ENCODE peak calls at places on chromosomes 16 and 17, in four cellular contexts. L is AG04450; K is stomach; Y is naive thymus-derived CD4-positive, alpha-beta T cell. P is an unnamed sample. For H3K9me3, the result is how much of the 10 kb centered on the place peaks cover.

GRCh38 chr16:89162314-89162713 is 9.2 kb upstream of the CDH15 start:
- DNase-seq in L (no peak), Y (no peak), K (no peak), P (no peak)

GRCh38 chr16:74304835-74305176 is 8.2 kb downstream of the PSMD7 start:
- DNase-seq in L (no peak), K (no peak), Y (no peak), P (no peak)

GRCh38 chr16:83338138-83338537 is 469.6 kb upstream of the HSBP1 start:
- DNase-seq in Y (no peak), L (no peak), K (no peak), P (no peak)

GRCh38 chr16:87795336-87795735 is 29.6 kb upstream of the KLHDC4 start:
- DNase-seq in K (no peak), Y (no peak), L (no peak), P (no peak)

GRCh38 chr17:4136373-4136772 is 6.5 kb downstream of the ZZEF1 start:
- DNase-seq in Y (no peak), L (no peak), K (peak), P (no peak)

GRCh38 chr17:74454197-74455024 is 12.0 kb upstream of the CD300A start:
- DNase-seq in K (no peak), L (peak), Y (no peak), P (no peak)

GRCh38 chr17:31147507-31148202 is 52.9 kb downstream of the NF1 start:
- DNase-seq in L (no peak), K (no peak), Y (no peak), P (no peak)

GRCh38 chr16:11052080-11052808 is 107.9 kb downstream of the CLEC16A start:
- DNase-seq in K (no peak), L (no peak), Y (no peak), P (no peak)

GRCh38 chr16:85390511-85391174 is 222.5 kb upstream of the GSE1 start:
- DNase-seq in L (peak), Y (no peak), K (peak), P (peak)

GRCh38 chr17:30104575-30105339 is 11.9 kb upstream of the NSRP1 start:
- DNase-seq in K (peak), L (peak), Y (peak), P (peak)

GRCh38 chr17:6325741-6326140 is 109.2 kb downstream of the AIPL1 start:
- DNase-seq in L (no peak), Y (no peak), K (no peak), P (no peak)

GRCh38 chr16:49562228-49562627 is 188.6 kb downstream of the C16orf78 start:
- DNase-seq in K (no peak), L (no peak), Y (no peak), P (no peak)

GRCh38 chr17:16255481-16255901 is 38.5 kb downstream of the PIGL start:
- DNase-seq in Y (no peak), K (peak), L (no peak), P (no peak)

GRCh38 chr16:12340151-12340733 is 363.7 kb downstream of the SNX29 start:
- DNase-seq in Y (no peak), K (peak), L (no peak), P (no peak)

GRCh38 chr16:47965439-47965838 is 190.4 kb downstream of the ABCC12 start:
- DNase-seq in Y (no peak), L (no peak), K (no peak), P (no peak)

GRCh38 chr17:39979021-39979660 is 1.5 kb upstream of the PSMD3 start:
- DNase-seq in K (no peak), L (peak), Y (no peak), P (no peak)

GRCh38 chr16:58197314-58198012 is 443 bp downstream of the CSNK2A2 start:
- DNase-seq in Y (no peak), L (no peak), K (no peak), P (peak)

DNA sequence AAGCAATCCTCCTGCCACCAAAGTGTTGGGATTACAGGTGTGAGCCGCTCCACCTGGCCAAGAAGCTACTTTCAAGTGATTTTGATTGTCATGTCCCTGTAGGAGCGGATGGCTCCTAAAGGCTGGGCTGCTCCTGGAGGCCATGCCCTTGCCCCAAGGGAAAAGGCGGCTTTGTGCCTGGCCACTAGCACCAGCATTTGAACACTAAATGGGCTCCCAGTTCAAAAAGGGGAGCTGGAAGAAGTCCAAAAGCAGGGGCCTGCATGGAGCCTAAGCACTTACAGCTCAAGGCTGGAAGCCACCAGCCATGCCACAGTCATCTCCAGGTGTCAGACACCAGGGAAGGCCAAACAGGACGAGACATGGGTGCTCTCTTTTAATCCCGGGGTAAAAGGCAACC is 26.8 kb downstream of the SPHK1 start:
- DNase-seq in Y (no peak), K (no peak), L (no peak), P (no peak)
- H3K9me3 ChIP-seq in Y (under half), K (under half), L (under half), P (under half)

DNA sequence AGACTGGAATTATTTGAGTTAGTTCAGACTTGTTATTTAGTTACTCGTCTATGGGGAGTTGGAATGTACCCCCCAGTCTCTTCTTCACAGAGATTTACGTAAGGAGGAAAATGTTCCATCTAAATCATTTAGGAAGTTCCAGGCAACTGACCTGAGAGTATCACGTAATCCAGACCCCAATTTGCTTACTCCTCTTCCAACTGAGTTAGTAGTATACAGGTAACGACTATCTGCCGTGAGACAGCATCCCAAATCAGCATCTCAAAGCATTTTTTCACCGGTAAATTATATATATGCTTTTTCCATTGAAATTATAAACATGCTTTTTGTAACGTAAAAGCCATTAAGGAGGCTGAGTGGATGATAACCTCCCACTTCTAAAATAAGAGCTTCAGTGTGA is 214.3 kb upstream of the WSB1 start:
- DNase-seq in Y (no peak), L (no peak), K (no peak), P (no peak)
- H3K9me3 ChIP-seq in Y (under half), L (under half), K (under half), P (under half)

GRCh38 chr16:35305476-35305875 is 1846.1 kb downstream of the TP53TG3F start:
- DNase-seq in Y (no peak), L (no peak), K (no peak), P (no peak)

GRCh38 chr16:35306915-35307314 is 1847.5 kb downstream of the TP53TG3F start:
- DNase-seq in L (no peak), Y (no peak), K (no peak), P (no peak)

GRCh38 chr16:35311475-35311874 is 1852.1 kb downstream of the TP53TG3F start:
- DNase-seq in K (no peak), Y (no peak), L (no peak), P (no peak)

GRCh38 chr16:35310999-35311398 is 1851.6 kb downstream of the TP53TG3F start:
- DNase-seq in Y (no peak), L (no peak), K (no peak), P (no peak)

GRCh38 chr16:35308674-35309073 is 1849.3 kb downstream of the TP53TG3F start:
- DNase-seq in L (no peak), Y (no peak), K (no peak), P (no peak)
- H3K9me3 ChIP-seq in L (under half), Y (under half), K (under half), P (under half)

DNA sequence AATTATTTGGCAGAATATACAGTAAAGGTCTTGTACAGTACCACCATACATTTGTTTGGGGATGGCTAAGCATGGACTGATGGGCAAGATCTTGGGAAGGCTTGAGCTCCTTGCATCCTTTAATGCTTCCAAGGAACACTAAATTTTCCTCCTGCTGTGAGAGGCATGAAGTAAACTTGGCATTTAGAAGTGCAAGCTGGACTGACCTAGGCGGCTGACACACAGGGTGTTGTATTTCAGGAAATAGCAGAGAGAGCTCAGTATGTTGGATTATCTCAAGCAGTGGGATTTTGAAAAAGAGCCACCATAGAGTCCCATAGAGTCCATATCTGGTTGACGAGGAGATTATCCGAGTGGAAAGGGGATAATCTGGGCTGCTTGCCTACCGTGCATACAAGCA is 2137.1 kb downstream of the TP53TG3F start:
- DNase-seq in K (no peak), L (no peak), Y (no peak), P (no peak)
- H3K9me3 ChIP-seq in K (under half), L (under half), Y (under half), P (under half)

GRCh38 chr16:8682551-8683259 is 8.3 kb downstream of the ABAT start:
- DNase-seq in K (no peak), L (no peak), Y (no peak), P (no peak)
- H3K9me3 ChIP-seq in K (under half), L (under half), Y (under half), P (under half)

GRCh38 chr17:21677911-21678310 is 14.4 kb upstream of the KCNJ18 start:
- DNase-seq in Y (no peak), K (no peak), L (no peak), P (no peak)
- H3K9me3 ChIP-seq in Y (under half), K (under half), L (half or more), P (under half)

GRCh38 chr17:82946081-82946480 is 106.3 kb upstream of the ZNF750 start:
- DNase-seq in K (no peak), L (no peak), Y (no peak), P (no peak)
- H3K9me3 ChIP-seq in K (under half), L (half or more), Y (under half), P (under half)

GRCh38 chr17:27082775-27083154 is 211.1 kb upstream of the WSB1 start:
- DNase-seq in Y (no peak), L (no peak), K (no peak), P (no peak)

GRCh38 chr17:27083408-27084185 is 210.3 kb upstream of the WSB1 start:
- DNase-seq in K (no peak), Y (no peak), L (no peak), P (no peak)

GRCh38 chr17:27085517-27085916 is 208.4 kb upstream of the WSB1 start:
- DNase-seq in Y (no peak), L (no peak), K (no peak), P (no peak)

GRCh38 chr17:27081002-27081638 is 212.8 kb upstream of the WSB1 start:
- DNase-seq in L (no peak), Y (no peak), K (no peak), P (no peak)

DNA sequence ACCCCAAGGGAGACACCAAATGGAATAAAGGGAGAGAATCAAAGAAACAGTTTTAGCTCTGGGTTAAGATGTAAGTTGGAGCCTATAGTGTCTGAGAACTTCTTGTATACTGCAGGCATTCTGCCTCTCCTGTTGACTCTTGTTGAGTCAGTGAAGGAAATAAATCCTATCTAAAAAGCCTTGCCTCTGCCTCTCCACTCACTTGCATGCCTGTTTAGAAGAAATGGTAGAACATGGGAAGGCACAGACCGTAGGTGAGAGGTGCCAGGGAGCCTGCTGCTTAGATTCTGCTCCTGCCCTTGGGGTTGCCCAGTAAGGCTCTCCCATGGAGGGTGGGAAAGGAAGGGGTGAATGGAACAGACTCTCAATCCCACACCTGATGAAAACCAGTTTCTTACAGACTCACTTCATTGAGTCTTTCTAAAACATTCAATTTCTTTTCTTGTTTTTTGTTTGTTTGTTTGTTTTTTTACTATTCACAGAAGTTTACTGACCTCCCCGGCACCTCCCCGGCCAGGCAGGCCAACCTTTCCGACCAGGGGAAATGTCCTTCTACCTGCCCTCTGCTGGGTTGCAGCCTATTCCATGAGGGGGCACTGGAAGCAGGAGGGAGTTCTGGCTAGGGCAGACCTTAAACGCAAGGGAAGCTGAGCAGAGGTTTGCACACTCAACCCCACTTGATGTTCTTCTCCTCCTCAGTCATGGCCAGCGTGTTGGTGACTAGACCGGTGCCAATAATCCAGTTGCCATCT is 211.7 kb upstream of the WSB1 start:
- DNase-seq in K (no peak), L (no peak), Y (no peak), P (no peak)
- H3K9me3 ChIP-seq in K (under half), L (under half), Y (under half), P (under half)

DNA sequence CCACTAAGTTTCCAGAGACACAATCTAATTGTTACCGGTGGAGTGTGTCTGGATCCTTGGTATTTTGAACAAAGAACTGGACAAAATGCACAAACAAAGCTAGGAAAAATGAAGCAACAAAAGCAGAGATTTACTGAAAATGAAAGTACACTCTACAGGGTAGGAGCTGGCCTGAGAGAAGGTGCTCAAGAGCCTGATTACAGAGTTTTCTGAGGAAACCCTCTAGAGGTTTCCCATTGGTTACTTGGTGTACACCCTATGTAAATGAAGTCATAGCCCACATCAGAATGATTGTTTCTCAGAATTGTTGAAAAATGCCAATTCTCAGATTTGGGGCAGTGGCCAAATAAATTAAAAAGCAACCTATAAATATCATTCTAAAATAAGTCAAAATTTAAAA is 436.4 kb downstream of the KCNJ18 start:
- DNase-seq in K (no peak), Y (no peak), L (no peak), P (no peak)
- H3K9me3 ChIP-seq in K (under half), Y (under half), L (under half), P (under half)

P was measured in T-helper 17 cell.